ENCODE peak calls at places on chromosomes 16 and 17, in five cellular contexts. J, L, A, P and W are unnamed samples.

GRCh38 chr17:219696-220095 is 38.2 kb upstream of the DOC2B start:
- DNase-seq in J (no peak), L (no peak), A (no peak), P (no peak), W (no peak)

GRCh38 chr16:67388591-67388990 is 4.7 kb downstream of the TPPP3 start:
- DNase-seq in J (no peak), L (no peak), A (no peak), P (no peak), W (no peak)

GRCh38 chr17:37527249-37527851 is 37.7 kb downstream of the DUSP14 start:
- DNase-seq in J (no peak), L (peak), A (peak), P (peak), W (peak)

GRCh38 chr16:24013733-24014645 is 178.2 kb downstream of the PRKCB start:
- DNase-seq in J (no peak), L (no peak), A (no peak), P (peak), W (no peak)

GRCh38 chr17:57086069-57086930 is 1.3 kb downstream of the AKAP1 start:
- DNase-seq in J (peak), L (no peak), A (peak), P (peak), W (peak)

GRCh38 chr16:3057181-3058166 is 8.0 kb upstream of the IL32 start:
- DNase-seq in J (no peak), L (no peak), A (no peak), P (no peak), W (no peak)

GRCh38 chr17:27455914-27456680 is at the start of gene KSR1:
- DNase-seq in J (peak), L (peak), A (peak), P (peak), W (peak)

GRCh38 chr16:65306722-65307121 is 184.9 kb upstream of the CDH11 start:
- DNase-seq in J (no peak), L (no peak), A (no peak), P (no peak), W (no peak)

GRCh38 chr16:68377221-68377620 is 66.4 kb downstream of the PRMT7 start:
- DNase-seq in J (no peak), L (no peak), A (no peak), P (no peak), W (no peak)

GRCh38 chr17:59202320-59202719 is 7.5 kb upstream of the SMG8 start:
- DNase-seq in J (no peak), L (no peak), A (no peak), P (no peak), W (no peak)

GRCh38 chr17:18260332-18261145 is at the start of gene MIEF2:
- DNase-seq in J (peak), L (peak), A (peak), P (peak), W (peak)

GRCh38 chr16:967546-968295 is 3.1 kb downstream of the LMF1 start:
- DNase-seq in J (no peak), L (no peak), A (no peak), P (no peak), W (no peak)

GRCh38 chr17:20994779-20995149 is 48.0 kb downstream of the USP22 start:
- DNase-seq in J (no peak), L (no peak), A (no peak), P (no peak), W (no peak)

GRCh38 chr17:78939615-78940014 is 14.4 kb upstream of the TIMP2 start:
- DNase-seq in J (no peak), L (no peak), A (peak), P (no peak), W (no peak)

GRCh38 chr17:19304209-19304608 is 58.3 kb downstream of the B9D1 start:
- DNase-seq in J (no peak), L (peak), A (peak), P (peak), W (no peak)

GRCh38 chr16:15482068-15482747 is 47.8 kb downstream of the BMERB1 start:
- DNase-seq in J (no peak), L (no peak), A (peak), P (no peak), W (no peak)

GRCh38 chr16:52528393-52529080 is 18.4 kb downstream of the TOX3 start:
- DNase-seq in J (no peak), L (no peak), A (no peak), P (no peak), W (peak)

GRCh38 chr17:79224476-79224875 is 149.9 kb downstream of the ENGASE start:
- DNase-seq in J (no peak), L (no peak), A (no peak), P (no peak), W (no peak)

GRCh38 chr16:68257251-68257905 is 6.9 kb upstream of the SLC7A6 start:
- DNase-seq in J (no peak), L (no peak), A (no peak), P (peak), W (no peak)

GRCh38 chr16:49754495-49755290 is 101.2 kb downstream of the ZNF423 start:
- DNase-seq in J (no peak), L (no peak), A (peak), P (peak), W (no peak)

GRCh38 chr17:9890124-9890523 is 14.9 kb downstream of the RCVRN start:
- DNase-seq in J (no peak), L (no peak), A (peak), P (no peak), W (no peak)

GRCh38 chr17:5522476-5522875 is 36.1 kb downstream of the MIS12 start:
- DNase-seq in J (no peak), L (no peak), A (no peak), P (no peak), W (no peak)

GRCh38 chr17:41284043-41284442 is 8.5 kb downstream of the KRTAP9-7 start:
- DNase-seq in J (no peak), L (no peak), A (peak), P (no peak), W (no peak)

GRCh38 chr16:79767597-79768280 is 167.2 kb upstream of the MAF start:
- DNase-seq in J (no peak), L (peak), A (peak), P (peak), W (no peak)

GRCh38 chr17:47188266-47188665 is 829 bp downstream of the CDC27 start:
- DNase-seq in J (no peak), L (no peak), A (peak), P (peak), W (no peak)

GRCh38 chr17:49388692-49389513 is 25.8 kb downstream of the PHB1 start:
- DNase-seq in J (no peak), L (no peak), A (peak), P (peak), W (no peak)

GRCh38 chr16:75458029-75458428 is 6.5 kb downstream of the TMEM170A start:
- DNase-seq in J (no peak), L (no peak), A (no peak), P (no peak), W (no peak)

GRCh38 chr16:10922328-10923145 is 19.7 kb downstream of the DEXI start:
- DNase-seq in J (peak), L (no peak), A (peak), P (no peak), W (no peak)

GRCh38 chr16:75550211-75550662 is 5.8 kb downstream of the TMEM231 start:
- DNase-seq in J (peak), L (peak), A (peak), P (peak), W (no peak)